ENCODE peak calls at places on chromosomes 1 and 21, in four cellular contexts. F is A549, C is SK-N-SH, T is K562. P is an unnamed sample.

GRCh38 chr1:149917590-149918144 is at the start of gene SV2A:
- DNase-seq in F (no peak), C (peak), T (no peak), P (peak)

GRCh38 chr1:239700667-239701066 is 314.3 kb downstream of the CHRM3 start:
- DNase-seq in F (no peak), C (no peak), T (no peak), P (no peak)

GRCh38 chr1:203628997-203629508 is 2.4 kb downstream of the ATP2B4 start:
- DNase-seq in F (no peak), C (no peak), T (no peak), P (no peak)

GRCh38 chr1:93591833-93592635 is 89.6 kb downstream of the BCAR3 start:
- DNase-seq in F (peak), C (peak), T (peak), P (no peak)

GRCh38 chr1:93575586-93576271 is 105.9 kb downstream of the BCAR3 start:
- DNase-seq in F (no peak), C (peak), T (no peak), P (no peak)

GRCh38 chr21:27329255-27329851 is 362.5 kb upstream of the ADAMTS5 start:
- DNase-seq in F (no peak), C (no peak), T (no peak), P (peak)

GRCh38 chr1:32925360-32926142 is 24.4 kb upstream of the TMEM54 start:
- DNase-seq in F (no peak), C (peak), T (no peak), P (no peak)

GRCh38 chr1:87683557-87683956 is 354.9 kb downstream of the LMO4 start:
- DNase-seq in F (no peak), C (no peak), T (no peak), P (no peak)

GRCh38 chr21:34912022-34912933 is 136.8 kb downstream of the RUNX1 start:
- DNase-seq in F (no peak), C (no peak), T (no peak), P (no peak)

GRCh38 chr1:4375812-4376211 is 278.6 kb upstream of the AJAP1 start:
- DNase-seq in F (peak), C (no peak), T (no peak), P (no peak)

GRCh38 chr1:242568666-242569065 is 44.2 kb upstream of the PLD5 start:
- DNase-seq in F (no peak), C (no peak), T (no peak), P (no peak)

DNA sequence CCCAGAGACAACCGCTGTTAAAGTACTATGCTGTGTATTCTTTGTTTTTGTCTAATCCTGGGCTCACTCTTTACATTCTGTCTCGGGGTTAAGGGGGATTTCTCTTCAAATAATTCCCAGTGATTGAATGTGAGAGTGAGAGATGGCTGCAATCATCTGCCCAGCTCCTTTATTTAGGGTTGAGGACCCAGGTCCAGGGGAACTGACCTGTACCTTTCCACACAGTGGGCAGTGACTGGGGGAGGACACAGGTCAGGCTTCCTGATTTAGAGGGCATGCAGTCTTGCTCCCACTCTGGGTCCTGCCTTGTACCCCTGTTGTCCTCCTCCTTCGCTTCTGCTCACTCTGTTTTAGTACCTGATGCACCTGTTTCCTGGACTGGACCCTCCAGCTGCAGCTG is 22.0 kb downstream of the PHGDH start:
- DNase-seq in F (no peak), C (no peak), T (no peak), P (no peak)
- TF ChIP-seq RFX5 in F (no peak), C (no peak), T (no peak), P (no peak)

GRCh38 chr1:98920441-98921110 is 84.1 kb downstream of the PLPPR5 start:
- DNase-seq in F (no peak), C (no peak), T (no peak), P (peak)
- TF ChIP-seq RFX5 in F (no peak), C (no peak), T (no peak), P (no peak)

GRCh38 chr1:178938281-178938958 is 67.5 kb upstream of the ANGPTL1 start:
- DNase-seq in F (no peak), C (no peak), T (no peak), P (no peak)

GRCh38 chr1:178940022-178940765 is 69.3 kb upstream of the ANGPTL1 start:
- DNase-seq in F (no peak), C (no peak), T (no peak), P (peak)

GRCh38 chr1:178939328-178939727 is 68.5 kb upstream of the ANGPTL1 start:
- DNase-seq in F (no peak), C (no peak), T (no peak), P (no peak)

GRCh38 chr1:178937770-178938169 is 66.9 kb upstream of the ANGPTL1 start:
- DNase-seq in F (no peak), C (no peak), T (no peak), P (no peak)

GRCh38 chr1:178938959-178939317 is 68.1 kb upstream of the ANGPTL1 start:
- DNase-seq in F (no peak), C (no peak), T (no peak), P (peak)
- TF ChIP-seq RFX5 in F (no peak), C (no peak), T (no peak), P (no peak)

DNA sequence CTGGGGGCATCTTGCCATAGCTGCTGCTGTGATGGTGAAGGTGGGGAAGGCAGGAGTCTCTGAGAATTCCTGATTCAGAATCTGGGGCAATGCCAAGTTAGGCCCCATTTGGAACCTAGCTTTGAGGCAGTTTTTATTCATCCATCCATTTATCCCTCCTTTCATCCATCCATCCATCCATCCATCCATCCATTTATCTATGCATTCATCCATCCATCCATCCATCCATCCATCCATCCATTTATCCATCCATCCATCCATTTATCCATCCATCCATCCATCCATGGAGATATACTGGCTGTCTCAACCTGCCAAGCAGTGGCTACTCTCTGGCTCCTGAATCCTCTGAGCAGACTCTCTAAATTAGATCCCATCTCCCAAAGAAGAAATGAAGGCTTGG is 83.1 kb downstream of the PRDM16 start:
- DNase-seq in F (no peak), C (no peak), T (no peak), P (no peak)
- TF ChIP-seq RFX5 in F (no peak), C (no peak), T (no peak), P (no peak)

GRCh38 chr1:186977266-186977957 is 148.7 kb downstream of the PLA2G4A start:
- DNase-seq in F (no peak), C (no peak), T (no peak), P (no peak)
- TF ChIP-seq RFX5 in F (no peak), C (no peak), T (no peak), P (no peak)

DNA sequence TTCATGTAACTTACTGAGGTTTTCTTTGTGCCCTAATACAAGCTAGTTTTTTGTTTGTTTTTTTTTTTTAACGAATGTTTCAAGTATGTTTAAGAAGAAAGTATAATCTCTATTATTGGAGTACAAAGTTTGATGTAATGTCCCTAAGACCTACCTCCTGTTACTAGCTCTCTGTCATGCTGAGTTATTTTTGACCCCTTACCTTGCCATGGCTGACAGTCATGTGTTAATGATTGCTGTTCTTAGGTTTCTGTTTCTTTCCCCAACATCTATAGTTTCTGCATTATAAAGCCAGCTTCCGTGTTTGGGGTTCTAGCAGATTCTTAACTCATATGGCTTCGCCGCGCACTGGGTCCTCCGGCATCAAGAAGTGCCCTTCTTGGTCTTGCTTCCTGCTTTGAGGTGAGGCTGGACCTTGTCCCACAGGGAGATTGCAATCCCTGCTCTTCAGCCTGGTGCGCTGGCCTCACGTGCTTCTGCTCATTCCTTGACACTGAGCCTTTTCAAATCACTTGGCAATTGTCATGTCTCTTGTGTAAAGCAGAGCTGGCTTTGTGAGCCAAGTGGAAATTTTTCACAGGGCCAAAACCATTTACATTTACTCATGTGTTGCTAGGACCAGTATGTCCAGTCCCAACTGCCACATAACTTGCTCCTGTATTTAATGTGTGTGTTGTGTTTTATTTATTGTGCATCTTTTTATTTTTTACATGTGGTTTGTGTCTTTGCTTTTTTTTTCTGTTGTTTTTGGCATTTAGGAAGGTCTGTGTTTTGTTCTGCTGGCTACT is 135.0 kb upstream of the COL6A1 start:
- DNase-seq in F (no peak), C (no peak), T (no peak), P (peak)
- TF ChIP-seq RFX5 in F (no peak), C (no peak), T (no peak), P (no peak)

DNA sequence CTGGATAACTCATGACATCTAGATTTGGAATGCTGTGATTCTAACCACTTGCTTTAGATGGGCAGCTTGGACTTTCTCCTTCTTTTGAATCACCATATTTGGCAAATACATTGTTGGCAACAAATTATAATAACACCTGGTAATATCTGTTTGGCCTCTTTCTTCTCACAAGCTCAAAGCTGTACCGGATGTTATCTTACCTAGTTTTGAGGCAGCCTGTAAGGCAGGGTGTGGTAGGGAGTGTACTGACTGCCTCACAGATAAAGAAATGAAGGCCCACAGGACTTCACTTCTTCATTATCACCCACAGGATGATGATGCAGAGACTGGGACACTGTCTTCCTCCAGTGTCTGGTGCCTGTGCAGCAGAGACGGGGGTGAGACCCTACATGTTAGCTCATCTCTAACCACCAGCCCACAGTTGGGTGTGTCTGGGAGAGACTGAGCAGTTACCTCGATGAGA is 28.5 kb downstream of the TUFT1 start:
- DNase-seq in F (no peak), C (no peak), T (no peak), P (no peak)
- TF ChIP-seq RFX5 in F (no peak), C (no peak), T (no peak), P (no peak)

DNA sequence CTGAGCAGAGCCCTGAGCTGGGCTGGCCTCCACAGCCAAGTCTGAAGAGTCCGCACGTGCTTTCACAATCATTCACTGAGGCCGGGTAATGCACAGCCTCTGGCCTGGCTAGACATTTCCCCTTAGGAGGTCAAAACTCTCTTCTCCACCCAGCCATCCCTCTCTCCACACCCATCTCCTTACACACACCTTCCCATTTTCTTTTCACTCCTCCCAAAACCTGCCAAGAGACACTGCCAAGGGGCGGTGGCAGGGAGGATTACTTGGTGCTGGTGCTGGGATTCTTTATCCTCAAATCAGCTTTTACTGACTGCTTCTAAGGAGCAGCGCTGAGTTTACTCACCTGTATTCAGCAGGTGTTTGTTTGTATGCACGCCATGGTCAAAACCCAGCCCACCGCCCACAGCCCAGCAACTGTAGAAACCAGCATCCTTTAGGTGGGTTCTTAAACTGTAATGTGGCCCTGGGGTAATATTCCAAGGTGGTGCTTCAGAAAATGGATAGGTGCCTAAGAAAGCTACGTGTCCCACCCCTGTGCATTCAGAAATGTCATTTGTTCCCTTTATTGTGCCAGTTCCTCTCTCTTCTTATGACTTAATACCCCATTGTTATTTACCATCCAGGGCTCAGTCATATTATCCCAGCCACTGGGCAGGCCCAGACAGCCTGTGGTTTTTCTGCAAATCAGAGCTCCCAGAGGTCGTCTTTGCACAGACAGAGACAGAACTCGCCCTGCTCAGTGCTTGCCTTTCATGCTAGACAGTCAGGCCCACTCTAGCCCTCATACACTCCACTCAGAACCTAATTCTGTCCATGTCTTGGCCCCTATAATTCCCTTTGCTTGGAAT is 80.2 kb downstream of the ADSS2 start:
- DNase-seq in F (no peak), C (no peak), T (no peak), P (no peak)
- TF ChIP-seq RFX5 in F (no peak), C (no peak), T (no peak), P (no peak)

GRCh38 chr1:205357567-205357966 is 845 bp upstream of the KLHDC8A start:
- DNase-seq in F (no peak), C (no peak), T (no peak), P (no peak)

GRCh38 chr1:205354259-205354904 is 2.3 kb downstream of the KLHDC8A start:
- DNase-seq in F (peak), C (peak), T (peak), P (peak)

GRCh38 chr1:205353612-205354011 is 3.1 kb downstream of the KLHDC8A start:
- DNase-seq in F (no peak), C (no peak), T (no peak), P (no peak)

GRCh38 chr1:205356424-205357151 is at the start of gene KLHDC8A:
- DNase-seq in F (no peak), C (no peak), T (no peak), P (no peak)

DNA sequence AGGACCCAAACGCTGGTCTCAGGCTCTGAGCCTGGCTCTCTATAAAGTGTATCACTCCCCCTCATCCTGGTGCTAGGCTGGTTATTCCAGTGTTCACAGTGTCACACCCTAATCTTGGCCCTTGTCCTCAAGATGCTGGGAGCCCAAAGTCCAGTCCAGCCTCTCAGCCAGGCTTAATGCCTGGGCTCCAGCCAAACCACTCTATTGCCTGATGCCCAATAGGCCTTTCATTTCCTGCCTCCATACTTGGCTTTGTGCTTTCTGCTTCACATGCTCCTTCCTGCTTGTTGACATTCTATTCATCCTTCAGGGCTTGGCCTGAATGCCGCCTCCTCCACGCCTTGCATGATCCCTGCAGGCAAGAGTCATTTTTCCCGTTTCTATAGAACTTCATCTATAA is 1.7 kb downstream of the KLHDC8A start:
- DNase-seq in F (peak), C (no peak), T (no peak), P (no peak)
- TF ChIP-seq RFX5 in F (no peak), C (no peak), T (no peak), P (no peak)

GRCh38 chr1:172507741-172508140 is 25.2 kb upstream of the SUCO start:
- DNase-seq in F (no peak), C (no peak), T (no peak), P (no peak)

GRCh38 chr1:172513480-172513879 is 19.5 kb upstream of the SUCO start:
- DNase-seq in F (no peak), C (no peak), T (no peak), P (no peak)

GRCh38 chr1:172515927-172516326 is 17.0 kb upstream of the SUCO start:
- DNase-seq in F (no peak), C (no peak), T (no peak), P (no peak)

GRCh38 chr1:172514108-172514507 is 18.8 kb upstream of the SUCO start:
- DNase-seq in F (no peak), C (no peak), T (no peak), P (no peak)

GRCh38 chr1:172510479-172510878 is 22.5 kb upstream of the SUCO start:
- DNase-seq in F (no peak), C (no peak), T (no peak), P (no peak)
- TF ChIP-seq RFX5 in F (no peak), C (no peak), T (no peak), P (no peak)